ENCODE peak calls at places on chromosomes 16 and 17, in four cellular contexts. B is NCI-H510A treated with DMSO at 0.1 percent for 48 hours; T is activated CD8-positive, alpha-beta memory T cell treated with anti-CD3 and anti-CD28 coated beads for 1 hour; X is HFFc6. G is an unnamed sample.
A peak's percentile ranks its signal among the peaks of the same experiment; 100 is the strongest.

GRCh38 chr16:77501260-77501659 is 66.4 kb upstream of the ADAMTS18 start:
- DNase-seq in X (no peak), T (no peak), B (no peak), G (no peak)

GRCh38 chr16:87881327-87882200 is 12.3 kb upstream of the SLC7A5 start:
- DNase-seq in B (no peak), X (no peak), T (no peak), G (no peak)

GRCh38 chr17:81114694-81115093 is 50.6 kb upstream of the PVALEF start:
- DNase-seq in X (no peak), T (no peak), B (no peak), G (no peak)

GRCh38 chr17:82687375-82687861 is 11.1 kb downstream of the RAB40B start:
- DNase-seq in B (no peak), X (no peak), T (no peak), G (no peak)

GRCh38 chr17:19805006-19805405 is 56.9 kb upstream of the ALDH3A1 start:
- DNase-seq in X (no peak), T (no peak), B (no peak), G (no peak)

GRCh38 chr16:50273888-50274770 is 7.8 kb downstream of the ADCY7 start:
- DNase-seq in T (no peak), B (no peak), X (no peak), G (no peak)

GRCh38 chr16:50121721-50122445 is 31.2 kb upstream of the TENT4B start:
- DNase-seq in B (no peak), X (no peak), T (peak; percentile 1), G (no peak)

GRCh38 chr16:58128181-58128631 is 975 bp downstream of the CFAP20 start:
- DNase-seq in T (no peak), X (no peak), B (no peak), G (no peak)

GRCh38 chr16:80931985-80932720 is 74.5 kb downstream of the CMC2 start:
- DNase-seq in T (no peak), B (peak; percentile 6), X (peak; percentile 25), G (peak; percentile 87)

GRCh38 chr17:50065056-50065455 is 9.1 kb downstream of the ITGA3 start:
- DNase-seq in B (no peak), T (no peak), X (no peak), G (no peak)

GRCh38 chr17:71441098-71441497 is 679.7 kb upstream of the SOX9 start:
- DNase-seq in X (peak; percentile 91), T (no peak), B (no peak), G (no peak)

GRCh38 chr16:2777231-2777902 is at the start of gene ELOB:
- DNase-seq in T (peak; percentile 64), X (peak; percentile 70), B (peak; percentile 27), G (peak; percentile 94)

GRCh38 chr17:6457688-6458190 is 13.5 kb downstream of the PIMREG start:
- DNase-seq in X (no peak), T (no peak), B (peak; percentile 2), G (no peak)

GRCh38 chr17:74063439-74063838 is 140.0 kb upstream of the RPL38 start:
- DNase-seq in X (no peak), B (no peak), T (no peak), G (no peak)

GRCh38 chr17:33929181-33929724 is 325.8 kb upstream of the CCL2 start:
- DNase-seq in B (no peak), T (no peak), X (no peak), G (peak; percentile 94)

GRCh38 chr16:18983565-18984424 is at the start of gene TMC7:
- DNase-seq in T (no peak), X (peak; percentile 78), B (peak; percentile 96), G (peak; percentile 98)

GRCh38 chr16:65497571-65497970 is 375.7 kb upstream of the CDH11 start:
- DNase-seq in X (no peak), T (no peak), B (no peak), G (no peak)

G was measured in endodermal cell.